ENCODE peak calls at places on chromosomes 13 and 19, in nine cellular contexts. I is BJ, J is AG04450, Y is foreskin fibroblast, O is pancreas, F is GM23338, B is cardiac muscle cell, V is Peyer's patch, E is cardiac fibroblast. U is an unnamed sample.

GRCh38 chr13:65339236-65339635 is 1890.9 kb downstream of the PCDH9 start:
- DNase-seq in J (peak), Y (peak), O (no peak), E (no peak), I (no peak), F (no peak), B (no peak), V (no peak), U (no peak)

GRCh38 chr19:51407631-51408131 is 9.8 kb downstream of the SIGLEC10 start:
- DNase-seq in I (no peak), J (no peak), V (peak), B (peak), F (peak), O (no peak), Y (peak), E (peak), U (peak)

GRCh38 chr19:17311455-17312248 is 2.3 kb downstream of the DDA1 start:
- DNase-seq in Y (peak), B (peak), V (no peak), O (no peak), I (no peak), E (peak), F (no peak), J (no peak), U (peak)

GRCh38 chr13:51614350-51614786 is 30.1 kb downstream of the WDFY2 start:
- DNase-seq in O (no peak), I (no peak), V (peak), B (no peak), Y (peak), J (no peak), E (no peak), F (no peak), U (no peak)

GRCh38 chr13:99958402-99959126 is 13.0 kb downstream of the ZIC5 start:
- DNase-seq in I (no peak), E (no peak), J (no peak), V (no peak), O (no peak), F (peak), B (no peak), Y (no peak), U (no peak)

GRCh38 chr13:107025991-107026390 is 458.1 kb upstream of the ARGLU1 start:
- DNase-seq in I (no peak), E (peak), O (no peak), Y (peak), F (no peak), V (no peak), J (no peak), B (peak), U (peak)

GRCh38 chr13:80341098-80341701 is at the start of gene SPRY2:
- DNase-seq in V (peak), B (peak), I (peak), O (peak), Y (peak), E (peak), F (peak), J (peak), U (peak)

GRCh38 chr13:38398810-38399493 is 49.3 kb downstream of the UFM1 start:
- DNase-seq in V (no peak), O (no peak), J (no peak), B (peak), E (peak), I (peak), Y (peak), F (no peak), U (peak)

GRCh38 chr19:52070496-52070895 is 21.9 kb upstream of the ZNF432 start:
- DNase-seq in F (no peak), O (no peak), J (no peak), V (no peak), B (peak), Y (no peak), I (no peak), E (peak), U (peak)

GRCh38 chr19:1698636-1699035 is 46.2 kb upstream of the TCF3 start:
- DNase-seq in Y (no peak), O (no peak), I (no peak), E (no peak), B (no peak), J (no peak), F (no peak), V (no peak), U (no peak)

DNA sequence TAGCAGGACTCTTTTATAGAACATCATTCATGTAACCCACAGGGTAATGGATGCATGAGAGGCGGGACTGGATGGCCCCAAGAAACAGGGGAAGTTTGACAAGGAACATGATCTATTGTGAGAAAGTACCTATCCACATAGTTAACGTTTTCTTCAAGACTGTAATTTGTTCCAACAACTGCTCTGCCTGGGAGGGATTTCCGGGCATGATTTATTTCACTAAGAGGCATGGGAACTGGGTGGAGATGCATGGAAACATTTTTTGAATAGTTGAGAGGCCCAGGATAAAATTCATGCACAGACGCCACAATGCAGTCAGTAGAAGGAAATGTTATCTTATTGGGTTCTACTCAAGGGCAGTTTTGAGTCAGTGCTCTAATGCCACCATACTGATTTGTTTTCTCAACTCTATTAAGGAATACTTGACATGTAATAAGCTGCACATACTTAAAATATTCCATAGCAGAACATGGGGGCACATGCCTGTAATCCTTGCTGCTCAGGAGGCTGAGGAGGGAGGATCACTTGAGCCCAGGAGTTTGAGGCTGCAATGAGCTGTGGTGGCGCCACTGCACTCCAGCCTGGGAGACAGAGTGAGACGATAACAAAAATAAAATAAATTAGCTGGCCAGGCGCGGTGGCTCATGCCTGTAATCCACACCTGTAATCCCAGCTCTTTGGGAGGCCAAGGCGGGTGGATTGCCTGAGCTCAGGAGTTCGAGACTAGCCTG is 9.9 kb upstream of the ATG4D start:
- DNase-seq in I (peak), Y (peak), E (peak), J (peak), F (no peak), B (peak), V (no peak), O (no peak), U (peak)
- TF ChIP-seq CTCF in I (no peak), Y (no peak), E (no peak), J (no peak), F (no peak), B (no peak), V (no peak), O (no peak), U (no peak)

GRCh38 chr19:45097776-45098520 is 5.0 kb downstream of the PPP1R37 start:
- DNase-seq in J (peak), Y (peak), F (no peak), B (peak), O (no peak), V (peak), E (peak), I (peak), U (peak)
- H3K4me3 ChIP-seq in J (peak), Y (peak), F (no peak), B (no peak), O (no peak), V (no peak), E (no peak), I (no peak), U (peak)

DNA sequence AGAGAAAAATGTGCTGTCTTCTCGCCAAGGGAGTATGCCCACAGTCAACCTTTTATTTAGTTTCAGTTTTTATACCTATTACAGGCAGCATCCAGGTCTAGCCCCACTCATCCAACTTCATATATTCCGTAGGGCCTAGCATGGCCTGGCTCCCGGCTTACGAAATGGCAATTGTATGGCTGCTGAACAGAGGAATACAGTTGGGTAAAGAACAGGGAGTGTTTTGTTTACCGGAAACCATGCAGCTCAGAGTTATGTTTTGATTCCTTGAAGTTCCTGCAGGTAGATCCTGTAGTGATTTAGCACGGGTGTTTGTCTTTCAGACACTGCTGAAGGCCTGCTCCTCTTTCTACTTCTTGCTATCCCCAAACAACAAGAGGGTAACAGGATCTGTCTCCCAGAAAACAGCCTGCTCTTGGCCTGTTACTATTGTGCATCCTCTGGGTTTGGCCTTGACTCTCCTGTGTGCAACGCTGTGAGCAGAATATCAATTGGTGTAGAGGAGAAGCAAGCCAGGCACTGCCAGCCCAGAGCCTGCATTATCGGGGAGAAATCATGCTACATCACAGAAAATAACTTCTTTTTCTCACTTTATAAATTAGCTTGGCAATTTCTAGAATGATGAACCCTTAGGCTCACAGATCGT is 32.4 kb downstream of the OLFM4 start:
- DNase-seq in B (no peak), I (no peak), F (no peak), J (no peak), V (no peak), Y (no peak), E (no peak), O (no peak), U (no peak)
- TF ChIP-seq CTCF in B (no peak), I (no peak), F (no peak), J (no peak), V (no peak), Y (no peak), E (no peak), O (no peak), U (no peak)

GRCh38 chr19:53865523-53865917 is 2.2 kb upstream of the MYADM start:
- DNase-seq in E (peak), V (no peak), O (no peak), I (no peak), B (no peak), F (no peak), Y (peak), J (no peak), U (no peak)
- H3K4me3 ChIP-seq in E (peak), V (no peak), O (no peak), I (peak), B (peak), F (peak), Y (peak), J (peak), U (peak)

DNA sequence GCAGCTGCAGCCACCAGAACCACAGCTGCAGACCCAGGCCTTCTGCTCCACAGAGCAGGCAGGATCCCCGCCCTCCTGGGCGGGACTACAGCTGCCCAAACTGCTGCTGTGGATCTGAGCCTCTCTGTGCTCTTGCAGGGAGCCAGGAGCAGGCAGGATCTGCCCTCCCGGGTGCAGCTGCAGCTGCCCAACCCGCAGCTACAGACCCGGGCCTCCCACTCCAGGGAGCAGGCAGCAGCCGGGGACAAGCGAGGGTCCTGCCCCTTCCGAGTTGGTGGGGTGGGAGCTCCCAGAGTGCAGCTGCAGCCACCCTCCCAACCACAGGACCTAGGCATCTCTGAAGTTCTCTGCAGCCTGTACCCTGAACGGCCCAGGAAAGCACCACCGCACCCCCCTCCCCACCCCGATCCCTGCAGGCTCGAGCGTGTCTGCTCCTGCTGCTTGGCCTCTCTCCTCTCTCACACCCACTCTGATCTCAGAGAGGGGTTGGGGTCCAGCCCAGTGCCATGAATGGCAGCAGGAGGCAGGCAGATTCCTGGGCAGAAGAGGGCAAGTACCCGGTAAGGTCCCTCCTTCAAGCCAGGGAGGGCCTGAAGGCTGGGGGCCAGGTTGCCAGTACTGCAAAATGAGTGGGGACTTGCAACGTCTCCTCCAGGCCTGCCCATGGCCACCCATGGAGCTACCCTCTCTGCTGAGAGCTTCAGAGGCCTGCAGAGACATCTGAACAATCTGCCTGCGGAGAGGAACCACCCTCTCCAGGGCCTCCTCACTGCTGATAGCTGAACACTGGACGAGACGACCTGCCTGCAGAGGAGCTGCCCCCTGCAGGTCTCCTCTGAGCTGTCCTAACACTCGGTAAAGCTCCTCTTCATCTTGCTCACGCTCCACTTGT is 16.4 kb upstream of the EMP3 start:
- DNase-seq in I (no peak), E (no peak), O (no peak), Y (peak), V (no peak), B (peak), J (no peak), F (peak), U (peak)
- TF ChIP-seq CTCF in I (peak), E (peak), O (no peak), Y (peak), V (no peak), B (peak), J (peak), F (peak), U (peak)

GRCh38 chr13:25281193-25281936 is 5.9 kb downstream of the MTMR6 start:
- DNase-seq in Y (no peak), E (no peak), I (no peak), F (no peak), V (no peak), J (no peak), B (peak), O (no peak), U (no peak)
- H3K4me3 ChIP-seq in Y (no peak), E (no peak), I (no peak), F (no peak), V (no peak), J (no peak), B (no peak), O (no peak), U (no peak)